ENCODE peak calls at places on chromosomes 5 and 9, in eight cellular contexts. V is lung, A is PC-9, W is substantia nigra, U is pancreas, K is uterus, Z is heart right ventricle, I is osteoblast. R is an unnamed sample.

GRCh38 chr9:120711354-120711753 is 2.9 kb downstream of the MEGF9 start:
- DNase-seq in V (no peak), A (no peak), W (no peak), U (no peak), K (no peak), Z (no peak), I (peak), R (no peak)

GRCh38 chr9:107733530-107733907 is 243.9 kb upstream of the KLF4 start:
- DNase-seq in V (no peak), A (no peak), W (peak), U (no peak), K (peak), Z (peak), I (peak), R (no peak)

GRCh38 chr5:87944553-87945320 is 323.9 kb downstream of the TMEM161B start:
- DNase-seq in V (no peak), A (no peak), W (peak), U (no peak), K (peak), Z (peak), I (no peak), R (no peak)

GRCh38 chr9:31359071-31359470 is 1025.4 kb upstream of the ACO1 start:
- DNase-seq in V (no peak), A (no peak), W (no peak), U (no peak), K (no peak), Z (no peak), I (no peak), R (no peak)

GRCh38 chr9:18665947-18666346 is 192.0 kb downstream of the ADAMTSL1 start:
- DNase-seq in V (no peak), A (no peak), W (no peak), U (no peak), K (no peak), Z (no peak), I (peak), R (no peak)

GRCh38 chr5:160159991-160160826 is 41.0 kb upstream of the PWWP2A start:
- DNase-seq in V (no peak), A (no peak), W (no peak), U (no peak), K (no peak), Z (no peak), I (peak), R (no peak)

GRCh38 chr9:27368317-27368985 is 71.5 kb upstream of the EQTN start:
- DNase-seq in V (no peak), A (no peak), W (no peak), U (no peak), K (peak), Z (no peak), I (no peak), R (no peak)

GRCh38 chr5:25544652-25545249 is 900.0 kb upstream of the CDH10 start:
- DNase-seq in V (peak), A (peak), W (no peak), U (no peak), K (no peak), Z (no peak), I (no peak), R (peak)

GRCh38 chr5:150644058-150644457 is 3.6 kb downstream of the SYNPO start:
- DNase-seq in V (no peak), A (no peak), W (no peak), U (no peak), K (no peak), Z (no peak), I (peak), R (no peak)

GRCh38 chr9:26170224-26170623 is 492.0 kb upstream of the TUSC1 start:
- DNase-seq in V (no peak), A (no peak), W (no peak), U (no peak), K (no peak), Z (no peak), I (no peak), R (no peak)

GRCh38 chr5:15502208-15502607 is 2.2 kb downstream of the FBXL7 start:
- DNase-seq in V (no peak), A (no peak), W (no peak), U (no peak), K (no peak), Z (no peak), I (peak), R (peak)

GRCh38 chr9:38233343-38233742 is 159.2 kb upstream of the ALDH1B1 start:
- DNase-seq in V (no peak), A (no peak), W (no peak), U (no peak), K (no peak), Z (no peak), I (no peak), R (no peak)

GRCh38 chr9:19485193-19485592 is 76.4 kb downstream of the ACER2 start:
- DNase-seq in V (no peak), A (no peak), W (no peak), U (no peak), K (no peak), Z (no peak), I (no peak), R (no peak)

GRCh38 chr5:40334242-40334635 is 345.5 kb upstream of the PTGER4 start:
- DNase-seq in V (no peak), A (peak), W (no peak), U (no peak), K (no peak), Z (no peak), I (no peak), R (no peak)

GRCh38 chr5:171840066-171840465 is 54.4 kb downstream of the SMIM23 start:
- DNase-seq in V (no peak), A (no peak), W (no peak), U (no peak), K (no peak), Z (no peak), I (peak), R (peak)

GRCh38 chr9:113488071-113488470 is 24.5 kb downstream of the RGS3 start:
- DNase-seq in V (no peak), A (no peak), W (no peak), U (peak), K (no peak), Z (no peak), I (no peak), R (no peak)

GRCh38 chr9:18707078-18707477 is 233.1 kb downstream of the ADAMTSL1 start:
- DNase-seq in V (no peak), A (no peak), W (no peak), U (no peak), K (no peak), Z (no peak), I (no peak), R (no peak)

GRCh38 chr5:8907168-8907868 is 638.6 kb downstream of the SEMA5A start:
- DNase-seq in V (no peak), A (peak), W (no peak), U (no peak), K (no peak), Z (no peak), I (no peak), R (peak)

GRCh38 chr5:5979362-5979760 is 399.0 kb downstream of the MED10 start:
- DNase-seq in V (no peak), A (peak), W (no peak), U (no peak), K (peak), Z (no peak), I (no peak), R (no peak)

GRCh38 chr9:2166219-2166618 is 151.1 kb downstream of the SMARCA2 start:
- DNase-seq in V (no peak), A (no peak), W (no peak), U (no peak), K (no peak), Z (no peak), I (no peak), R (no peak)

GRCh38 chr5:40410939-40411635 is 268.6 kb upstream of the PTGER4 start:
- DNase-seq in V (no peak), A (peak), W (no peak), U (no peak), K (no peak), Z (no peak), I (no peak), R (no peak)

GRCh38 chr9:77488439-77489126 is 159.5 kb downstream of the GNA14 start:
- DNase-seq in V (no peak), A (no peak), W (no peak), U (no peak), K (no peak), Z (no peak), I (peak), R (peak)

GRCh38 chr5:72364186-72364585 is 44.0 kb downstream of the PTCD2 start:
- DNase-seq in V (no peak), A (no peak), W (no peak), U (no peak), K (no peak), Z (no peak), I (no peak), R (no peak)

GRCh38 chr5:67272453-67273130 is 76.0 kb upstream of the CD180 start:
- DNase-seq in V (no peak), A (no peak), W (no peak), U (no peak), K (no peak), Z (no peak), I (no peak), R (no peak)

GRCh38 chr5:2538169-2538568 is 213.3 kb downstream of the IRX2 start:
- DNase-seq in V (no peak), A (no peak), W (no peak), U (no peak), K (no peak), Z (no peak), I (no peak), R (peak)

GRCh38 chr9:74133921-74134320 is 363.2 kb upstream of the RORB start:
- DNase-seq in V (no peak), A (no peak), W (no peak), U (no peak), K (no peak), Z (no peak), I (no peak), R (no peak)

GRCh38 chr9:136485049-136485647 is 2.3 kb upstream of the SEC16A start:
- DNase-seq in V (peak), A (peak), W (peak), U (peak), K (peak), Z (peak), I (peak), R (peak)

GRCh38 chr9:124414612-124415011 is 630 bp downstream of the PSMB7 start:
- DNase-seq in V (no peak), A (no peak), W (no peak), U (no peak), K (no peak), Z (no peak), I (peak), R (no peak)
- H3K27ac ChIP-seq in V (peak), A (peak), W (peak), U (no peak), K (peak), Z (peak), I (peak), R (peak)

DNA sequence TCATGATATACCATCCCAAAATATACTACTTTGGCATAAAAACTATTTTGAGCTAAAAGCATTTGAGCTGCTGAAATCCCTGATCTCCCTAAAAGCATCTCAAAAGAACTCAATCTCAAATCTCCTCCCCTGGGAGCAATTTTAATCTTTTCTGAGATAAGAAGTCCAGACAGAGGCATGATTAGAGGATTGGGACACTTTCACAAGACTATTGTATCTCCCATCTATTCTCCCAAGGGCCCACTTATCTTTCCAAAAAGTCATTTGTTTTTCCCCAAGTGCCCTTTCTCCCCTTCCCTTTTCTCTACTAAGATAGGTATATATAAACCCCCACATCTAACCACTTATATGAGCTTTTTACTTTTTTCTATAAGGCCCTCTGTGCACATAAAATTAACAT is 79.7 kb downstream of the ALDH7A1 start:
- DNase-seq in V (no peak), A (no peak), W (no peak), U (no peak), K (no peak), Z (no peak), I (no peak), R (no peak)
- H3K27ac ChIP-seq in V (no peak), A (peak), W (no peak), U (no peak), K (peak), Z (no peak), I (no peak), R (no peak)

DNA sequence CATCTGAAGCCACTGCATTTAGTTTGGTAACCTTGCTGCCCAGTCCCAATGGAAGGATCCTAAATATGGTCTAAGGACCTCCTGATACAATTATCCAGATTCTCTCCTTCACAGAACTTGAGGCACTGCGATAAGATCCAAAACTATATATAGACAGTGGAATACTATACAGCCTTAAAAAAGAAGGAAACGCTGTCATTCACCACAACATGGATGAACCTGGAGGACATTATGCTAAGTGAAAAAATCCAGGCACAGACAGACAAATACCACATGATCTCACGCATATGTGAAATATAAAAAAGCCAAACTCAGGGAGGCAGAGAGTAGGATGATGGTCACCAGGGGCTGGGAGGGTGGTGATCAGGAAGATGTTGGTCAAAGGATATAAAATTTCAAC is 2.8 kb upstream of the IL4 start:
- DNase-seq in V (no peak), A (no peak), W (no peak), U (no peak), K (no peak), Z (no peak), I (peak), R (no peak)
- H3K27ac ChIP-seq in V (no peak), A (no peak), W (no peak), U (no peak), K (no peak), Z (no peak), I (no peak), R (no peak)

GRCh38 chr5:173396311-173396993 is 68.2 kb upstream of the STC2 start:
- DNase-seq in V (no peak), A (no peak), W (peak), U (no peak), K (no peak), Z (no peak), I (no peak), R (peak)
- H3K27ac ChIP-seq in V (no peak), A (no peak), W (peak), U (no peak), K (no peak), Z (no peak), I (no peak), R (no peak)

R was measured in DND-41.